ENCODE peak calls at places on chromosomes 1 and 21, in seven cellular contexts. E is K562, P is H1, C is HCT116, W is HepG2, A is SK-N-SH, O is GM12878. S is an unnamed sample.

GRCh38 chr1:69221492-69221990 is 346.2 kb upstream of the LRRC7 start:
- DNase-seq in C (no peak), P (no peak), A (peak; percentile 20), E (no peak), W (no peak), O (no peak), S (no peak)

GRCh38 chr1:218665216-218665615 is 320.1 kb downstream of the TGFB2 start:
- DNase-seq in E (no peak), A (no peak), P (no peak), O (no peak), C (no peak), W (no peak), S (peak; percentile 29)

GRCh38 chr1:177812144-177812543 is 157.7 kb downstream of the SEC16B start:
- DNase-seq in A (no peak), C (no peak), O (no peak), P (no peak), E (no peak), W (no peak), S (no peak)

GRCh38 chr1:44485229-44485932 is 80.3 kb downstream of the RNF220 start:
- DNase-seq in E (peak; percentile 81), O (no peak), A (no peak), P (no peak), W (no peak), C (no peak), S (no peak)

GRCh38 chr1:90402893-90403849 is 313.9 kb downstream of the BARHL2 start:
- DNase-seq in W (peak; percentile 89), C (peak; percentile 94), A (peak; percentile 0), P (no peak), O (no peak), E (no peak), S (peak; percentile 8)

GRCh38 chr1:52098139-52098871 is 42.2 kb downstream of the BTF3L4 start:
- DNase-seq in C (no peak), A (no peak), W (peak; percentile 88), O (no peak), E (no peak), P (peak; percentile 33), S (no peak)

GRCh38 chr1:47865881-47866535 is 131.2 kb downstream of the TRABD2B start:
- DNase-seq in P (no peak), E (no peak), C (no peak), O (no peak), W (peak; percentile 68), A (no peak), S (no peak)

GRCh38 chr21:33813832-33814231 is 101.8 kb downstream of the ATP5PO start:
- DNase-seq in P (no peak), W (no peak), O (no peak), A (no peak), E (no peak), C (no peak), S (no peak)

GRCh38 chr1:10692401-10693021 is 103.9 kb downstream of the CASZ1 start:
- DNase-seq in O (no peak), E (peak; percentile 72), W (peak; percentile 53), C (peak; percentile 19), P (no peak), A (peak; percentile 74), S (peak; percentile 68)

GRCh38 chr1:199287632-199288031 is 648.8 kb downstream of the PTPRC start:
- DNase-seq in W (no peak), P (no peak), C (no peak), O (no peak), E (no peak), A (no peak), S (no peak)

GRCh38 chr1:33738976-33739375 is 124.9 kb upstream of the HMGB4 start:
- DNase-seq in W (no peak), A (no peak), E (no peak), P (no peak), O (no peak), C (no peak), S (no peak)

GRCh38 chr1:15180189-15180588 is 26.6 kb downstream of the TMEM51 start:
- DNase-seq in C (no peak), A (peak; percentile 72), O (no peak), W (no peak), P (no peak), E (no peak), S (no peak)

GRCh38 chr1:43842099-43842498 is 91.5 kb upstream of the ARTN start:
- DNase-seq in W (no peak), P (no peak), O (no peak), C (no peak), E (no peak), A (no peak), S (no peak)

GRCh38 chr1:26263212-26263611 is 16.7 kb upstream of the SH3BGRL3 start:
- DNase-seq in C (no peak), A (no peak), O (no peak), W (no peak), P (no peak), E (no peak), S (no peak)

GRCh38 chr1:208851376-208851775 is 607.2 kb upstream of the PLXNA2 start:
- DNase-seq in A (no peak), P (no peak), O (no peak), E (no peak), C (no peak), W (no peak), S (no peak)

GRCh38 chr1:243422362-243422761 is 166.5 kb downstream of the SDCCAG8 start:
- DNase-seq in P (no peak), A (no peak), W (no peak), E (no peak), C (no peak), O (no peak), S (no peak)

GRCh38 chr1:146019225-146020057 is 2.1 kb downstream of the HJV start:
- DNase-seq in O (no peak), C (no peak), A (no peak), E (peak; percentile 14), P (peak; percentile 80), W (no peak), S (no peak)

GRCh38 chr21:45338326-45339017 is 50.8 kb upstream of the POFUT2 start:
- DNase-seq in A (no peak), E (no peak), P (no peak), O (no peak), W (no peak), C (no peak), S (no peak)

GRCh38 chr1:244450597-244451538 is 841 bp downstream of the ADSS2 start:
- DNase-seq in O (no peak), W (peak; percentile 36), P (no peak), E (peak; percentile 55), C (no peak), A (peak; percentile 62), S (no peak)

GRCh38 chr1:5466487-5466886 is 525.7 kb downstream of the NPHP4 start:
- DNase-seq in A (no peak), O (no peak), P (no peak), W (no peak), C (no peak), E (no peak), S (no peak)

GRCh38 chr1:247500725-247501348 is 35.4 kb downstream of the OR2C3 start:
- DNase-seq in A (no peak), C (no peak), O (no peak), P (no peak), W (no peak), E (no peak), S (no peak)
- TF ChIP-seq JUND in A (no peak), C (no peak), O (no peak), P (no peak), W (no peak), E (no peak), S (no peak)

GRCh38 chr1:99544328-99544727 is 101.6 kb upstream of the PALMD start:
- DNase-seq in E (no peak), C (no peak), P (no peak), O (no peak), A (no peak), W (no peak), S (no peak)
- TF ChIP-seq JUND in E (no peak), C (no peak), P (no peak), O (no peak), A (peak; percentile 14), W (no peak), S (no peak)

DNA sequence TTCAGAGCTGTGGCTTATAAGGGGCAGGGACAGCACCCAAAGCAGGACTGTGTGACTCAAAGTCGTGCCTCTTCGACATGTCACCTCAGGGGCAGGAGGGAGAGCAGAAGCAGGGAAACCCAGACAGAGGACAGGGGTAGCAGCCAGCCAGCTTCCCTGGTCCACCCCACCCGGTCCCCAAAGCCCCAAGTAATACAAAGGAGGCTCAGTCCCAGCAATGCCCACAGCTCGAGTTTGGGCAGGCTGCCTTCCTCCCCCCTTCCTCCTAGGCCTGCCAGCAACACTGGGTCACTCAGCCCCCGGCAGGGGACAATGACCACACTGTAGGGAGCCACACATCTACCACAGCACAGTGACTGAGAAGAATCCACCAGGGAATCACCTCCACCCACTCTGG is 2.4 kb downstream of the RHOC start:
- DNase-seq in P (no peak), A (no peak), O (no peak), W (no peak), E (no peak), C (no peak), S (no peak)
- TF ChIP-seq JUND in P (no peak), A (no peak), O (no peak), W (no peak), E (no peak), C (no peak), S (no peak)

DNA sequence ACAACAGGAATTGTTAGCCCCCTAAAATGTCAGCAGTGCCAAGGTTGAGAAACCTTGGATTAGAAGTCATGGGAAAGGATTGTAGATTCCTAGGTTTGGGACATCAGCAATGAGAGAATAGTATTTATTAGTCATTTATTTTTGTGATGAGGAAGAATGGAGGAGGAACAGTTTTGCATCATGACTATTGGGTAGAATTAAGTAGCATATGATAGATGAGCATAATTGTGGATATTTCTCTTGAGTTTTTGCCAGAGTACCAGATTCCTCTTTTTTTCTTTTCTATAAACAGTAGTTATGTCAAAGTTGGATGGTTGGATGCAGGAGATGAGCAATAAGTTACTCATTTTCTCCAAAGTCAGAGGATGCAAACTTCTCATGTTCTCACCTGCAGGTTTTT is 29.9 kb upstream of the KCNK2 start:
- DNase-seq in E (no peak), P (no peak), O (no peak), C (no peak), A (no peak), W (no peak), S (no peak)
- TF ChIP-seq JUND in E (no peak), P (no peak), O (no peak), C (no peak), A (peak; percentile 2), W (no peak), S (no peak)

DNA sequence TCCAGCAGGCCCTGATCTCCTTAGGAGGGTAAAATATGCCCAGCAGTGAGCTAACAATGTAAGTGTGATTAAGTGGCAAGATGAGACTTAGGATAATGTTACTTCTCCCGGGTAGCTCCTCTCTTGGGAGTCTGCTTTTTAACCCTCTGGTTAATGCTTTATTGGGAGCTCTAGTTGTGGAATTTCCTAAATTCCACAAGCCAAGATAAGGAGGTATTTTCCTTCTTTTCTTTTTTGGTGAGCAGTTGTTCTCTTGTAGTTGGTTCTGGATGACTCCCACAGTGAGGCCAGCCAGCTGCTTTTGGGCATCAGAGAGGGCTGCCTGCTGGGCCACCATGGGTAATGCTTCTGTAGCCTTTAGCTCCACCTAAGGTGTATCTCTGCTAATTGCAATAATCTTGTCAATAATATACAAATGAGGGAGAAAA is 19.3 kb downstream of the C1orf52 start:
- DNase-seq in W (no peak), O (no peak), A (no peak), C (no peak), E (no peak), P (no peak), S (no peak)
- TF ChIP-seq JUND in W (no peak), O (no peak), A (no peak), C (no peak), E (no peak), P (no peak), S (no peak)